ENCODE peak calls at places on chromosomes 1 and 21, in eight cellular contexts. N is breast epithelium; P is right cardiac atrium; H is IMR-90; F is upper lobe of right lung; S is sigmoid colon; G is RWPE1; U is CD8-positive, alpha-beta T cell. C is an unnamed sample.

GRCh38 chr1:3222042-3222692 is 153.2 kb downstream of the PRDM16 start:
- DNase-seq in N (no peak), P (no peak), H (no peak), F (peak; percentile 81), S (no peak), G (no peak), U (no peak), C (peak; percentile 17)

GRCh38 chr21:15557925-15558324 is 171.9 kb upstream of the USP25 start:
- DNase-seq in N (no peak), P (no peak), H (no peak), F (no peak), S (no peak), G (no peak), U (no peak), C (no peak)

GRCh38 chr1:204583909-204584632 is 67.9 kb downstream of the MDM4 start:
- DNase-seq in N (peak; percentile 69), P (peak; percentile 86), H (no peak), F (no peak), S (peak; percentile 81), G (no peak), U (no peak), C (peak; percentile 33)

GRCh38 chr1:47875831-47876586 is 121.2 kb downstream of the TRABD2B start:
- DNase-seq in N (no peak), P (no peak), H (no peak), F (no peak), S (no peak), G (no peak), U (no peak), C (no peak)

GRCh38 chr1:230267338-230268065 is 158.6 kb downstream of the PGBD5 start:
- DNase-seq in N (peak; percentile 45), P (no peak), H (no peak), F (peak; percentile 55), S (no peak), G (no peak), U (no peak), C (no peak)

GRCh38 chr1:93977546-93977945 is 68.3 kb upstream of the GCLM start:
- DNase-seq in N (no peak), P (no peak), H (peak; percentile 78), F (no peak), S (no peak), G (peak; percentile 32), U (no peak), C (no peak)

GRCh38 chr1:181135815-181136737 is 47.6 kb downstream of the IER5 start:
- DNase-seq in N (no peak), P (no peak), H (peak; percentile 94), F (no peak), S (no peak), G (peak; percentile 90), U (no peak), C (no peak)

GRCh38 chr1:11787251-11787803 is 18.4 kb downstream of the MTHFR start:
- DNase-seq in N (peak; percentile 72), P (peak; percentile 87), H (peak; percentile 34), F (peak; percentile 88), S (peak; percentile 81), G (peak; percentile 55), U (no peak), C (no peak)

GRCh38 chr1:19065526-19066247 is 109.2 kb upstream of the IFFO2 start:
- DNase-seq in N (no peak), P (no peak), H (no peak), F (no peak), S (no peak), G (no peak), U (no peak), C (no peak)

GRCh38 chr21:16377120-16377658 is 647.4 kb downstream of the USP25 start:
- DNase-seq in N (no peak), P (peak; percentile 45), H (no peak), F (no peak), S (no peak), G (no peak), U (no peak), C (no peak)

GRCh38 chr1:242189591-242189990 is 190.7 kb upstream of the MAP1LC3C start:
- DNase-seq in N (no peak), P (no peak), H (no peak), F (no peak), S (no peak), G (no peak), U (no peak), C (no peak)

GRCh38 chr1:175179837-175180590 is 12.6 kb downstream of the KIAA0040 start:
- DNase-seq in N (no peak), P (no peak), H (no peak), F (no peak), S (no peak), G (peak; percentile 52), U (no peak), C (no peak)

GRCh38 chr1:63523738-63524137 is 413 bp downstream of the EFCAB7 start:
- DNase-seq in N (no peak), P (no peak), H (no peak), F (no peak), S (no peak), G (peak; percentile 4), U (no peak), C (no peak)

GRCh38 chr1:229563701-229564100 is 5.2 kb upstream of the ABCB10 start:
- DNase-seq in N (no peak), P (no peak), H (peak; percentile 77), F (no peak), S (peak; percentile 88), G (no peak), U (no peak), C (no peak)

GRCh38 chr1:194419721-194420120 is 1233.3 kb upstream of the B3GALT2 start:
- DNase-seq in N (no peak), P (no peak), H (no peak), F (no peak), S (no peak), G (no peak), U (no peak), C (no peak)

GRCh38 chr1:6244401-6245054 is 549 bp downstream of the HES3 start:
- DNase-seq in N (no peak), P (no peak), H (no peak), F (no peak), S (no peak), G (no peak), U (no peak), C (no peak)

GRCh38 chr1:243991650-243992049 is 59.4 kb upstream of the ZBTB18 start:
- DNase-seq in N (no peak), P (no peak), H (no peak), F (no peak), S (no peak), G (no peak), U (no peak), C (no peak)

GRCh38 chr1:23548704-23549143 is 10.6 kb downstream of the ID3 start:
- DNase-seq in N (no peak), P (peak; percentile 90), H (peak; percentile 51), F (peak; percentile 79), S (peak; percentile 83), G (no peak), U (no peak), C (no peak)

GRCh38 chr1:210696709-210697108 is 368.0 kb downstream of the HHAT start:
- DNase-seq in N (no peak), P (no peak), H (no peak), F (no peak), S (no peak), G (no peak), U (no peak), C (no peak)

GRCh38 chr21:43596616-43597015 is 62.7 kb downstream of the HSF2BP start:
- DNase-seq in N (no peak), P (no peak), H (no peak), F (no peak), S (no peak), G (no peak), U (no peak), C (no peak)
- H3K27ac ChIP-seq in N (no peak overlapping the region), P (no peak overlapping the region), H (no peak overlapping the region), F (no peak overlapping the region), S (no peak overlapping the region), G (peak overlapping the region; percentile 71), U (no peak overlapping the region), C (no peak overlapping the region)

GRCh38 chr1:205769641-205770365 is 5.5 kb downstream of the RAB29 start:
- DNase-seq in N (no peak), P (no peak), H (no peak), F (no peak), S (no peak), G (no peak), U (no peak), C (no peak)
- H3K27ac ChIP-seq in N (peak overlapping the region; percentile 25), P (no peak overlapping the region), H (peak overlapping the region; percentile 77), F (no peak overlapping the region), S (peak overlapping the region; percentile 36), G (no peak overlapping the region), U (no peak overlapping the region), C (no peak overlapping the region)

GRCh38 chr1:25733271-25733670 is 66.7 kb upstream of the SELENON start:
- DNase-seq in N (no peak), P (peak; percentile 2), H (no peak), F (peak; percentile 35), S (no peak), G (no peak), U (no peak), C (no peak)

GRCh38 chr1:25740071-25740470 is 59.9 kb upstream of the SELENON start:
- DNase-seq in N (no peak), P (peak; percentile 16), H (no peak), F (peak; percentile 41), S (no peak), G (no peak), U (no peak), C (no peak)

GRCh38 chr1:25735956-25736529 is 64.0 kb upstream of the SELENON start:
- DNase-seq in N (no peak), P (peak; percentile 30), H (no peak), F (peak; percentile 25), S (peak; percentile 43), G (no peak), U (no peak), C (no peak)

GRCh38 chr1:25738507-25738906 is 61.5 kb upstream of the SELENON start:
- DNase-seq in N (peak; percentile 17), P (no peak), H (no peak), F (peak; percentile 6), S (peak; percentile 10), G (no peak), U (no peak), C (no peak)

GRCh38 chr1:25737151-25737550 is 62.8 kb upstream of the SELENON start:
- DNase-seq in N (peak; percentile 22), P (peak; percentile 63), H (no peak), F (peak; percentile 59), S (peak; percentile 68), G (no peak), U (no peak), C (no peak)
- H3K27ac ChIP-seq in N (no peak overlapping the region), P (no peak overlapping the region), H (no peak overlapping the region), F (no peak overlapping the region), S (no peak overlapping the region), G (no peak overlapping the region), U (no peak overlapping the region), C (no peak overlapping the region)

GRCh38 chr1:161399257-161399998 is 31.8 kb upstream of the CFAP126 start:
- DNase-seq in N (peak; percentile 95), P (peak; percentile 94), H (peak; percentile 91), F (peak; percentile 93), S (peak; percentile 95), G (peak; percentile 86), U (peak; percentile 96), C (peak; percentile 90)

GRCh38 chr1:161398900-161399256 is 31.2 kb upstream of the CFAP126 start:
- DNase-seq in N (no peak), P (no peak), H (no peak), F (no peak), S (no peak), G (no peak), U (no peak), C (no peak)

GRCh38 chr1:161407451-161407985 is 39.8 kb upstream of the CFAP126 start:
- DNase-seq in N (no peak), P (no peak), H (no peak), F (no peak), S (no peak), G (no peak), U (no peak), C (no peak)

GRCh38 chr1:161404051-161404597 is 36.4 kb upstream of the CFAP126 start:
- DNase-seq in N (no peak), P (no peak), H (no peak), F (no peak), S (no peak), G (no peak), U (no peak), C (no peak)

GRCh38 chr1:161402446-161402845 is 34.8 kb upstream of the CFAP126 start:
- DNase-seq in N (no peak), P (no peak), H (peak; percentile 6), F (no peak), S (no peak), G (no peak), U (no peak), C (no peak)
- H3K27ac ChIP-seq in N (no peak overlapping the region), P (no peak overlapping the region), H (no peak overlapping the region), F (no peak overlapping the region), S (no peak overlapping the region), G (no peak overlapping the region), U (no peak overlapping the region), C (no peak overlapping the region)

C was measured in substantia nigra.